ENCODE peak calls at places on chromosomes 2 and 18, in ten cellular contexts. P is ELR; H is fibroblast of lung; F is A549; R is SHP77; W is adipocyte; X is left colon; O is fibroblast of mammary gland; I is stimulated activated CD4-positive, alpha-beta T cell treated with anti-CD3 and anti-CD28 coated beads, Interleukin-12 subunit alpha, Interleukin-12 subunit beta, amount 100 ng/mL, for 4 hours; L is lung microvascular endothelial cell. Q is an unnamed sample.

GRCh38 chr2:239729681-239730566 is 295.2 kb downstream of the NDUFA10 start:
- DNase-seq in P (no peak), H (no peak), F (no peak), R (no peak), W (no peak), X (no peak), O (no peak), I (no peak), L (no peak), Q (no peak)

GRCh38 chr18:74511823-74512222 is 15.7 kb downstream of the CNDP2 start:
- DNase-seq in P (no peak), H (no peak), F (no peak), R (no peak), W (no peak), X (no peak), O (no peak), I (no peak), L (no peak), Q (peak; percentile 69)

GRCh38 chr2:232353660-232354059 is 24.9 kb upstream of the ALPP start:
- DNase-seq in P (no peak), H (no peak), F (no peak), R (no peak), W (no peak), X (no peak), O (no peak), I (no peak), L (no peak), Q (no peak)

GRCh38 chr2:238231251-238231793 is 8.5 kb downstream of the HES6 start:
- DNase-seq in P (peak; percentile 24), H (peak; percentile 67), F (peak; percentile 38), R (no peak), W (peak; percentile 73), X (peak; percentile 65), O (peak; percentile 70), I (peak; percentile 71), L (peak; percentile 47), Q (peak; percentile 86)

GRCh38 chr18:59268127-59268721 is 5.0 kb downstream of the RAX start:
- DNase-seq in P (no peak), H (no peak), F (no peak), R (no peak), W (no peak), X (no peak), O (no peak), I (no peak), L (no peak), Q (no peak)

GRCh38 chr2:41241325-41242000 is 789.6 kb upstream of the SLC8A1 start:
- DNase-seq in P (no peak), H (no peak), F (no peak), R (no peak), W (no peak), X (no peak), O (no peak), I (no peak), L (no peak), Q (no peak)

GRCh38 chr18:34550902-34551301 is 159.2 kb upstream of the DTNA start:
- DNase-seq in P (no peak), H (no peak), F (no peak), R (no peak), W (no peak), X (no peak), O (no peak), I (no peak), L (no peak), Q (no peak)

GRCh38 chr2:32772623-32773221 is 144.9 kb downstream of the TTC27 start:
- DNase-seq in P (peak; percentile 65), H (peak; percentile 84), F (peak; percentile 62), R (peak; percentile 2), W (peak; percentile 86), X (no peak), O (peak; percentile 66), I (no peak), L (peak; percentile 73), Q (no peak)

GRCh38 chr18:3703732-3704176 is 253.8 kb downstream of the TGIF1 start:
- DNase-seq in P (peak; percentile 75), H (peak; percentile 79), F (peak; percentile 72), R (peak; percentile 52), W (peak; percentile 67), X (peak; percentile 41), O (peak; percentile 64), I (peak; percentile 10), L (peak; percentile 67), Q (no peak)

GRCh38 chr2:71619230-71619741 is 165.9 kb downstream of the DYSF start:
- DNase-seq in P (no peak), H (no peak), F (no peak), R (no peak), W (no peak), X (peak; percentile 9), O (no peak), I (no peak), L (no peak), Q (peak; percentile 72)

GRCh38 chr2:144215701-144216675 is 303.9 kb downstream of the ZEB2 start:
- DNase-seq in P (peak; percentile 3), H (no peak), F (no peak), R (no peak), W (no peak), X (no peak), O (no peak), I (no peak), L (no peak), Q (no peak)

GRCh38 chr2:164681009-164681408 is 59.7 kb upstream of the GRB14 start:
- DNase-seq in P (no peak), H (no peak), F (no peak), R (no peak), W (no peak), X (no peak), O (no peak), I (no peak), L (no peak), Q (no peak)

GRCh38 chr18:42053188-42053781 is 98.3 kb downstream of the PIK3C3 start:
- DNase-seq in P (peak; percentile 66), H (peak; percentile 70), F (peak; percentile 33), R (peak; percentile 38), W (peak; percentile 77), X (peak; percentile 31), O (peak; percentile 72), I (peak; percentile 57), L (peak; percentile 84), Q (no peak)

GRCh38 chr2:142136571-142136970 is 5.8 kb upstream of the LRP1B start:
- DNase-seq in P (peak; percentile 53), H (no peak), F (no peak), R (no peak), W (no peak), X (no peak), O (no peak), I (no peak), L (no peak), Q (no peak)

GRCh38 chr2:241029599-241030332 is 31.3 kb downstream of the SNED1 start:
- DNase-seq in P (no peak), H (no peak), F (no peak), R (no peak), W (no peak), X (no peak), O (no peak), I (no peak), L (no peak), Q (no peak)

GRCh38 chr18:13159579-13159978 is 59.0 kb upstream of the LDLRAD4 start:
- DNase-seq in P (peak; percentile 78), H (peak; percentile 76), F (peak; percentile 59), R (peak; percentile 64), W (peak; percentile 87), X (no peak), O (peak; percentile 74), I (no peak), L (peak; percentile 80), Q (no peak)

GRCh38 chr18:2570772-2571199 is 519 bp downstream of the METTL4 start:
- DNase-seq in P (peak; percentile 72), H (peak; percentile 78), F (peak; percentile 63), R (peak; percentile 24), W (peak; percentile 85), X (peak; percentile 72), O (peak; percentile 61), I (no peak), L (peak; percentile 60), Q (peak; percentile 83)

Q was measured in coronary artery.